ENCODE peak calls at places on chromosomes 7 and 10, in five cellular contexts. F is SW480; Z is NB4; E is NCI-H1105; R is effector CD4-positive, alpha-beta T cell. W is an unnamed sample.

GRCh38 chr7:1770331-1770730 is 100.3 kb downstream of the ELFN1 start:
- DNase-seq in F (no peak), Z (no peak), E (no peak), R (no peak), W (no peak)

GRCh38 chr7:142412551-142413193 is 154.8 kb upstream of the PRSS58 start:
- DNase-seq in F (peak), Z (peak), E (no peak), R (peak), W (no peak)

GRCh38 chr7:134320201-134320600 is 3.5 kb upstream of the SLC35B4 start:
- DNase-seq in F (no peak), Z (no peak), E (no peak), R (no peak), W (no peak)

GRCh38 chr10:60646966-60647796 is 131.1 kb upstream of the CDK1 start:
- DNase-seq in F (peak), Z (peak), E (peak), R (peak), W (no peak)

GRCh38 chr7:86949779-86950260 is 109.6 kb downstream of the ELAPOR2 start:
- DNase-seq in F (no peak), Z (no peak), E (no peak), R (no peak), W (no peak)

GRCh38 chr10:86402283-86402931 is 35.8 kb upstream of the GRID1 start:
- DNase-seq in F (no peak), Z (no peak), E (no peak), R (no peak), W (peak)

GRCh38 chr7:137169282-137169698 is 174.2 kb downstream of the PTN start:
- DNase-seq in F (peak), Z (peak), E (peak), R (no peak), W (peak)

GRCh38 chr10:90571876-90572275 is 286.0 kb downstream of the HTR7 start:
- DNase-seq in F (no peak), Z (no peak), E (no peak), R (no peak), W (no peak)

GRCh38 chr7:66206116-66206908 is 1.2 kb downstream of the TPST1 start:
- DNase-seq in F (no peak), Z (no peak), E (no peak), R (no peak), W (no peak)

GRCh38 chr10:73848821-73849489 is 25.4 kb downstream of the CAMK2G start:
- DNase-seq in F (peak), Z (peak), E (peak), R (peak), W (peak)

GRCh38 chr10:70537398-70538194 is 59.0 kb downstream of the PALD1 start:
- DNase-seq in F (no peak), Z (no peak), E (no peak), R (no peak), W (no peak)

GRCh38 chr10:13352519-13352918 is 4.4 kb upstream of the SEPHS1 start:
- DNase-seq in F (no peak), Z (no peak), E (no peak), R (no peak), W (no peak)

GRCh38 chr10:68461032-68461431 is 10.7 kb downstream of the DNA2 start:
- DNase-seq in F (no peak), Z (no peak), E (no peak), R (no peak), W (no peak)

GRCh38 chr7:98212532-98213041 is 1.3 kb downstream of the BHLHA15 start:
- DNase-seq in F (no peak), Z (no peak), E (no peak), R (no peak), W (no peak)

GRCh38 chr10:62715383-62715782 is 89.1 kb upstream of the ADO start:
- DNase-seq in F (no peak), Z (no peak), E (no peak), R (no peak), W (no peak)

GRCh38 chr7:70700935-70701425 is 431.0 kb upstream of the GALNT17 start:
- DNase-seq in F (no peak), Z (no peak), E (no peak), R (no peak), W (no peak)

GRCh38 chr7:47539398-47540052 is 42.4 kb downstream of the TNS3 start:
- DNase-seq in F (no peak), Z (no peak), E (no peak), R (no peak), W (no peak)

GRCh38 chr7:116025098-116025809 is 5.3 kb downstream of the TFEC start:
- DNase-seq in F (no peak), Z (no peak), E (no peak), R (no peak), W (no peak)

GRCh38 chr7:92641921-92642511 is 51.8 kb upstream of the FAM133B start:
- DNase-seq in F (peak), Z (peak), E (no peak), R (peak), W (no peak)

GRCh38 chr10:80382989-80383388 is 25.4 kb upstream of the PRXL2A start:
- DNase-seq in F (peak), Z (peak), E (no peak), R (no peak), W (peak)

GRCh38 chr10:100334762-100335161 is 4.7 kb upstream of the PKD2L1 start:
- DNase-seq in F (no peak), Z (no peak), E (no peak), R (no peak), W (no peak)

GRCh38 chr7:91824201-91824600 is 56.3 kb downstream of the MTERF1 start:
- DNase-seq in F (no peak), Z (no peak), E (peak), R (no peak), W (no peak)

GRCh38 chr7:41148521-41148951 is 554.4 kb downstream of the INHBA start:
- DNase-seq in F (peak), Z (no peak), E (no peak), R (no peak), W (no peak)